ENCODE peak calls at places on chromosomes 16 and 17, in seven cellular contexts. Y, V, D, O, T, I and M are unnamed samples.

GRCh38 chr16:29900888-29901606 is 759 bp downstream of the ASPHD1 start:
- DNase-seq in V (no peak), I (no peak), O (no peak), T (no peak), D (peak), Y (no peak), M (no peak)

GRCh38 chr17:50426814-50427787 is 1.1 kb downstream of the ACSF2 start:
- DNase-seq in T (no peak), I (peak), O (peak), V (peak), D (peak), Y (no peak), M (peak)

GRCh38 chr17:80287038-80287437 is 26.4 kb downstream of the RNF213 start:
- DNase-seq in T (no peak), V (no peak), Y (no peak), I (no peak), D (no peak), O (no peak), M (no peak)

GRCh38 chr16:11824362-11824761 is 27.0 kb downstream of the RSL1D1 start:
- DNase-seq in O (peak), T (no peak), V (peak), Y (no peak), D (no peak), I (peak), M (peak)

GRCh38 chr17:72699566-72699965 is 392.9 kb downstream of the SLC39A11 start:
- DNase-seq in D (peak), I (no peak), O (no peak), V (no peak), T (no peak), Y (peak), M (no peak)

GRCh38 chr16:79876332-79876730 is 275.8 kb upstream of the MAF start:
- DNase-seq in Y (no peak), D (no peak), V (no peak), I (no peak), O (no peak), T (no peak), M (no peak)

GRCh38 chr17:75325827-75326586 is 36.8 kb upstream of the SLC25A19 start:
- DNase-seq in O (no peak), Y (no peak), T (no peak), D (peak), V (no peak), I (no peak), M (no peak)

GRCh38 chr17:76888661-76889060 is 20.5 kb downstream of the MGAT5B start:
- DNase-seq in I (no peak), Y (no peak), D (no peak), O (no peak), V (no peak), T (no peak), M (peak)

GRCh38 chr16:66057056-66057455 is 309.4 kb upstream of the CDH5 start:
- DNase-seq in T (no peak), V (no peak), D (no peak), O (no peak), I (peak), Y (no peak), M (no peak)

GRCh38 chr17:68491381-68491849 is 20.8 kb upstream of the PRKAR1A start:
- DNase-seq in Y (no peak), T (no peak), I (peak), D (no peak), O (peak), V (no peak), M (peak)

GRCh38 chr16:21083729-21084268 is 66.8 kb downstream of the DNAH3 start:
- DNase-seq in O (peak), Y (peak), I (peak), D (peak), T (peak), V (peak), M (peak)